ENCODE peak calls at places on chromosomes 6 and 20, in ten cellular contexts. F, H, C, X, E, Z, G, Y, A and S are unnamed samples.

GRCh38 chr20:56412473-56412790 is 372 bp downstream of the CASS4 start:
- DNase-seq in F (no peak), H (no peak), C (no peak), X (no peak), E (no peak), Z (no peak), G (no peak), Y (no peak), A (no peak), S (no peak)

GRCh38 chr20:43533060-43533459 is 25.6 kb downstream of the L3MBTL1 start:
- DNase-seq in F (no peak), H (no peak), C (no peak), X (no peak), E (no peak), Z (peak; percentile 16), G (no peak), Y (no peak), A (no peak), S (no peak)

GRCh38 chr6:34248198-34248726 is 544 bp downstream of the SMIM29 start:
- DNase-seq in F (peak; percentile 58), H (peak; percentile 79), C (peak; percentile 79), X (peak; percentile 63), E (peak; percentile 38), Z (no peak), G (no peak), Y (no peak), A (no peak), S (no peak)

GRCh38 chr6:143222758-143223334 is 162.2 kb downstream of the AIG1 start:
- DNase-seq in F (no peak), H (no peak), C (no peak), X (no peak), E (no peak), Z (no peak), G (no peak), Y (no peak), A (no peak), S (no peak)

GRCh38 chr20:63328026-63328700 is 33.0 kb downstream of the CHRNA4 start:
- DNase-seq in F (no peak), H (no peak), C (peak; percentile 21), X (no peak), E (no peak), Z (no peak), G (no peak), Y (no peak), A (no peak), S (no peak)

GRCh38 chr20:19975901-19976300 is 41.3 kb upstream of the NAA20 start:
- DNase-seq in F (peak; percentile 53), H (no peak), C (peak; percentile 33), X (no peak), E (no peak), Z (peak; percentile 39), G (no peak), Y (peak; percentile 31), A (no peak), S (no peak)

GRCh38 chr6:28657756-28658465 is 132.2 kb downstream of the GPX5 start:
- DNase-seq in F (peak; percentile 22), H (no peak), C (no peak), X (no peak), E (peak; percentile 62), Z (peak; percentile 65), G (no peak), Y (peak; percentile 80), A (no peak), S (no peak)

GRCh38 chr6:155418017-155418749 is 37.5 kb downstream of the NOX3 start:
- DNase-seq in F (no peak), H (no peak), C (no peak), X (no peak), E (peak; percentile 50), Z (peak; percentile 83), G (no peak), Y (peak; percentile 77), A (no peak), S (no peak)

GRCh38 chr20:58585753-58586540 is 65.1 kb upstream of the STX16 start:
- DNase-seq in F (no peak), H (no peak), C (no peak), X (no peak), E (no peak), Z (no peak), G (no peak), Y (no peak), A (no peak), S (no peak)

GRCh38 chr6:43916924-43917877 is 147.2 kb downstream of the VEGFA start:
- DNase-seq in F (peak; percentile 75), H (peak; percentile 62), C (no peak), X (no peak), E (peak; percentile 99), Z (no peak), G (no peak), Y (peak; percentile 82), A (peak; percentile 56), S (no peak)

GRCh38 chr6:18122128-18123093 is at the start of gene NHLRC1:
- DNase-seq in F (peak; percentile 90), H (peak; percentile 96), C (peak; percentile 93), X (peak; percentile 84), E (peak; percentile 89), Z (peak; percentile 90), G (peak; percentile 91), Y (peak; percentile 91), A (peak; percentile 81), S (peak; percentile 67)

GRCh38 chr6:108117427-108118358 is 43.2 kb upstream of the OSTM1 start:
- DNase-seq in F (no peak), H (no peak), C (peak; percentile 34), X (peak; percentile 26), E (peak; percentile 41), Z (no peak), G (no peak), Y (no peak), A (no peak), S (peak; percentile 48)

GRCh38 chr6:20492099-20492498 is 42.2 kb upstream of the CDKAL1 start:
- DNase-seq in F (no peak), H (no peak), C (no peak), X (no peak), E (no peak), Z (no peak), G (no peak), Y (no peak), A (no peak), S (no peak)

GRCh38 chr20:1309439-1309847 is 19.5 kb downstream of the SDCBP2 start:
- DNase-seq in F (no peak), H (no peak), C (no peak), X (no peak), E (no peak), Z (no peak), G (no peak), Y (no peak), A (no peak), S (no peak)
- TF ChIP-seq CTCF in F (no peak), H (no peak), C (no peak), X (no peak), E (no peak), Z (no peak), G (no peak), Y (no peak), A (no peak), S (no peak)

DNA sequence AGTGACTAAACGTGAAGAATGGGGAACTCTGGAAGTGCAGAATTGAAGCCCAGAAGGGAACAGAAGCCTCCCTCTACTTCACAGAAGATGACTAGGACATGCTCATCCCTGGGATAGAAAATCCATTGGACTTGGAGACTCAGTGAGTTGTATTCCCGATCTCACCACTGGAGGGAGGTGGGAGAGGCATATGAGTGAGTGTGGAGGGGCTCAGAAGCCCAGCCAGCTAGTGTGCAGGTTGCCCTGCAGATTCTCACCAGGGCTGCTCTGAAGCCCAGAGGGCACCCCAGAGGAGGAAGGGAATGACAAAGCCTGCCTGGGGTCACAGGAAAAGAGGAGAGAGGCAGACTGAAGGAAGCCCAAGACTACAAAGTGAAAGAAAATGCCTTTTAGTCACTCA is 42.1 kb upstream of the HLA-E start:
- DNase-seq in F (no peak), H (no peak), C (no peak), X (no peak), E (no peak), Z (peak; percentile 59), G (no peak), Y (no peak), A (no peak), S (no peak)
- TF ChIP-seq CTCF in F (no peak), H (no peak), C (no peak), X (no peak), E (peak; percentile 59), Z (peak; percentile 46), G (no peak), Y (peak; percentile 37), A (no peak), S (no peak)

GRCh38 chr6:112330071-112330876 is 16.9 kb upstream of the RFPL4B start:
- DNase-seq in F (no peak), H (no peak), C (no peak), X (no peak), E (peak; percentile 30), Z (peak; percentile 91), G (no peak), Y (peak; percentile 40), A (no peak), S (no peak)
- TF ChIP-seq CTCF in F (no peak), H (no peak), C (no peak), X (no peak), E (peak; percentile 9), Z (no peak), G (no peak), Y (peak; percentile 38), A (no peak), S (no peak)

DNA sequence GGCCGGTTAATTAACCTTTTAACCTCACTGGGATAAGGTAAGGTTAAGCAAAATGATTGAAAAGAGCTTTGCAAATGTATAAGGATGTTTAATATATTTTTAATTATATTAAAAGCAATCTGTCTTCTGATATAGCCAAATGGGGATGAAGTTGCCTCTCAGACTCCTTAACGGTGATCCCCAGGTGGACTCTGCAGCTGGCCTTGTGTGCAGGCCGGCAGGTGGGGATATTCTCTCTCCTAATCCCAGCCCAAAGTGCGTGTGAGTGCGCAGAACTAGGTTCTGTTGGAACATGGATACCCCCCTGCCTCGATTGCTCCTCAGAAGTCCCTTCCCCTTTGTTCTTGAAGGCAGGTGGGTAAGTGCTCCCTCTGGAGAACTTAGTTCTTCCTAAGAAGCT is 100.0 kb downstream of the NDUFAF5 start:
- DNase-seq in F (no peak), H (no peak), C (no peak), X (no peak), E (no peak), Z (no peak), G (no peak), Y (no peak), A (no peak), S (no peak)
- TF ChIP-seq CTCF in F (no peak), H (no peak), C (no peak), X (no peak), E (no peak), Z (no peak), G (no peak), Y (no peak), A (no peak), S (no peak)

DNA sequence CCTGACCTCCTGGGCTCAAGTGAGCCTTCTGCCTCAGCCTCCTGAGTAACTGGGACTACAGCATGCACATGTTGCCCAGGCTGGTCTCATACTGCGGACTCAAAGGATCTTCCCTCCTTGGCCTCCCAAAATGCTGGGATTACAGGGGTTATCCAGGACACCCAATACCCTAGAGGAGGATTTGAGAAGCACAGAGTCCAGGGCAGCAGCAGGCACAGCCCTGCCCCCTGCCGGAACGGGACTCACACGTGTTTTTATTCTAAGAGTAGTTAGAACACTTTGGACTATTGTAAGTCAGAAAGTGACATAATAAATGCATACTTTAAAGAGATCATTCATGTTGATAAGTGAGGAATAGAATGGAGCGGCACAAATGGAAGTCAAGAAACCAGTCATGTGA is 80.2 kb downstream of the C6orf118 start:
- DNase-seq in F (no peak), H (no peak), C (no peak), X (no peak), E (no peak), Z (no peak), G (no peak), Y (no peak), A (no peak), S (no peak)
- TF ChIP-seq CTCF in F (no peak), H (no peak), C (no peak), X (no peak), E (no peak), Z (no peak), G (no peak), Y (no peak), A (no peak), S (no peak)